ENCODE peak calls at places on chromosomes 12 and 14, in four cellular contexts. One of them, this sample, is unnamed. For H3K27me3, the result is how much of the 10 kb centered on the place peaks cover.

GRCh38 chr12:26358651-26359050 is 163.3 kb downstream of the SSPN start:
- DNase-seq in AG04450: no peak
- DNase-seq in tibial artery: no peak
- DNase-seq in left ventricle myocardium inferior: no peak
- DNase-seq in this sample: no peak

GRCh38 chr14:64506751-64507150 is 2.2 kb downstream of the ZBTB1 start:
- DNase-seq in left ventricle myocardium inferior: no peak
- DNase-seq in tibial artery: no peak
- DNase-seq in AG04450: no peak
- DNase-seq in this sample: no peak

GRCh38 chr12:49959570-49960473 is 1.9 kb upstream of the AQP5 start:
- DNase-seq in AG04450: no peak
- DNase-seq in tibial artery: no peak
- DNase-seq in left ventricle myocardium inferior: no peak
- DNase-seq in this sample: no peak

GRCh38 chr12:8501720-8502119 is 11.6 kb upstream of the CLEC4D start:
- DNase-seq in AG04450: no peak
- DNase-seq in left ventricle myocardium inferior: no peak
- DNase-seq in tibial artery: no peak
- DNase-seq in this sample: no peak

GRCh38 chr12:1830981-1831930 is 10.9 kb downstream of the LRTM2 start:
- DNase-seq in tibial artery: no peak
- DNase-seq in AG04450: peak
- DNase-seq in left ventricle myocardium inferior: peak
- DNase-seq in this sample: no peak

GRCh38 chr12:125222876-125223275 is 157.6 kb downstream of the AACS start:
- DNase-seq in tibial artery: no peak
- DNase-seq in left ventricle myocardium inferior: no peak
- DNase-seq in AG04450: no peak
- DNase-seq in this sample: no peak

GRCh38 chr12:84950971-84951546 is 38.5 kb upstream of the SLC6A15 start:
- DNase-seq in left ventricle myocardium inferior: no peak
- DNase-seq in tibial artery: no peak
- DNase-seq in AG04450: no peak
- DNase-seq in this sample: no peak

GRCh38 chr14:100578552-100578951 is 8.7 kb downstream of the BEGAIN start:
- DNase-seq in left ventricle myocardium inferior: no peak
- DNase-seq in AG04450: no peak
- DNase-seq in tibial artery: no peak
- DNase-seq in this sample: no peak

GRCh38 chr12:93819048-93819491 is 141.9 kb downstream of the CRADD start:
- DNase-seq in tibial artery: peak
- DNase-seq in left ventricle myocardium inferior: peak
- DNase-seq in AG04450: peak
- DNase-seq in this sample: no peak

DNA sequence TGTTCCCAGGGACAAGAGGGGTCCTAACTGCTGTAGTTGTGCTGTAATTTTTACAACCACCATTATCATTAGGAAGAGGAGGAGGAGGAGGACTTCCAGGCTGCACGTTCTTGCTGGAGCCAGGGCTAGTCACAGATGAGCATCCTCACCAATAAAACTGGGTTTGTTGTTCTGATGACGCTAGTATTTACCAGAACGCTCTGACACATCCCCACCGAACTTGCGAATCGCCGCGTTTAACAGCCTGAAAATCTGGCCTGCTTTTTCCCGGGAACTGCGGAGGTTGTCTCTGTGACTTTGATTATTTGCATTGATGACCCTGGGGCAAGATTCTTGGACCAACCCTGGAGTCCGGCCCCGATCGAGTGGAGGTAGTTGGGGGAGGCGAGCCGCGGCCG is 10.2 kb downstream of the TBX5 start:
- DNase-seq in left ventricle myocardium inferior: no peak
- DNase-seq in tibial artery: no peak
- DNase-seq in AG04450: no peak
- DNase-seq in this sample: no peak
- H3K27me3 ChIP-seq in left ventricle myocardium inferior: half or more
- H3K27me3 ChIP-seq in tibial artery: half or more
- H3K27me3 ChIP-seq in AG04450: under half
- H3K27me3 ChIP-seq in this sample: under half

DNA sequence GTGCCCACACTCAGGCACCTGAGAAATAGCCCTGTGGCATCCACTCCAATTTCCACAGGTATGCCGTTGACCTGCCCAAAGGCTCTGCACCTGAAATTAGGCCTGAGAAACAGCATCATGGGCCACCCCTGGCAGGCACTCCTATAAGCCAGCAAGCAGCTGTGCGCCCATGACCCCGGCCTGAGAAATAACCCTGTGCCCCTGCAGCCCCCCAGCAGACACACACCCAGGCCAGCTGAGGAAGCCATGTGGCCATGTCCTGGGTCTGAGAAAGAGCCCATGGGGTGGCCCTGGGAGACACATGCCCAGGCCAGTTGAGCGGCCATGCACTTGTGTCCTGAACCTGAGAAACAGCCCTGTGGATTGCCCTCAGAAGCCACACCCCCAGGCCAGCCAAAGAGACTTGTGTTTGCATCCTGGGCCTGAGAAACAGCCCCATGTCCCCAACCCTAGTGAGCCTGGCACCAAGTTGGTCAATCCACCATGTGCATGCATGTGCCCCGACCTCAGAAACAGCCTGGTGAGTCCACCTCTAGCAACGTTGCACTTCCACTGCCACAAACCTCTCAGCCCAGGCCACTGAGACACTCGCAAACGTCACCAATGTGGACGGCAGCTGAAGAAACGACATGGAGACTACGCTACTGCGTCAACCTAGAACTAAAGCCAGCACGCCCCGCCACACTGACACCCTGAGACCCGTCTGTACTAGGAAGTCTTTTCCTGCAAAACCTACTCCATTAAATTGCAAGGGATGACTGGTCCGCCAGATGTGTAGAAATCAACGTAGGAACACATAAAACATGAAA is 411.9 kb downstream of the TMEM121 start:
- DNase-seq in left ventricle myocardium inferior: no peak
- DNase-seq in AG04450: no peak
- DNase-seq in tibial artery: no peak
- DNase-seq in this sample: no peak
- H3K27me3 ChIP-seq in left ventricle myocardium inferior: under half
- H3K27me3 ChIP-seq in AG04450: under half
- H3K27me3 ChIP-seq in tibial artery: under half
- H3K27me3 ChIP-seq in this sample: under half

DNA sequence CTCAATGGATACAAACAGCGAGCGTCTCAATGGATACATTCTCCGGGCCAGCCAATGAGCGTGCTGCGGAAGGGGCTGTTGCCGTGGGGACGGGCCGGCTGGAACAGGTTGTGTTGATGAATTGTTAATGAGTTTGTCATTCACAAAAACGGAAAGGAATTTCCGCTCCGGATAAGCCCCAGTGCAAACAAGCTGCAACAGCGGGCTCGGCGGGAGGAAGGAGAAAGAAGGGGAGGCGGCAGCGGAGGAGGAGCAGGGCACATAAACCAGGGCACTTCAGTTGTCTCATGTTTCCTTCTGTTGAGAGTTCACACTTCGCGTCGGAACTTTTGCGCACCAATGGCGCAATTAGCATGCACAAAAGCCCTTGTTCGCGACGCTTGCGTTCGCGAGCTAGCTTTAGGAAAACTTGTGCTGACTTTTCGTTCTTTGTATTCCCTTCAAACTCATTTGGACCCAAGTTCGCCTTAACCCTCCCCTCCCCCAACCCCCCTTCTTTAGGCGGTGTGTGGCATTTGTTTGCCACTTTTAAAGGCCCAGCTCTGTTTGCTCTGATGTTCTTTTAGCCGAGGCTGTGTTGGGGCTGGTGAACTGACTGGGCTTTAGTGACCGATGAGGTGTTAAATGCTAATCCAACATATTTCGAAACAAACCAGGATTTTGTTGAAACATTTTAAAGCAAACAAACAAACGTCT is at the start of gene DUSP6:
- DNase-seq in AG04450: peak
- DNase-seq in left ventricle myocardium inferior: peak
- DNase-seq in tibial artery: peak
- DNase-seq in this sample: peak
- H3K27me3 ChIP-seq in AG04450: under half
- H3K27me3 ChIP-seq in left ventricle myocardium inferior: under half
- H3K27me3 ChIP-seq in tibial artery: under half
- H3K27me3 ChIP-seq in this sample: under half

GRCh38 chr12:130263025-130263424 is 74.7 kb upstream of the PIWIL1 start:
- DNase-seq in AG04450: no peak
- DNase-seq in left ventricle myocardium inferior: no peak
- DNase-seq in tibial artery: no peak
- DNase-seq in this sample: no peak
- H3K27me3 ChIP-seq in AG04450: under half
- H3K27me3 ChIP-seq in left ventricle myocardium inferior: under half
- H3K27me3 ChIP-seq in tibial artery: under half
- H3K27me3 ChIP-seq in this sample: under half

DNA sequence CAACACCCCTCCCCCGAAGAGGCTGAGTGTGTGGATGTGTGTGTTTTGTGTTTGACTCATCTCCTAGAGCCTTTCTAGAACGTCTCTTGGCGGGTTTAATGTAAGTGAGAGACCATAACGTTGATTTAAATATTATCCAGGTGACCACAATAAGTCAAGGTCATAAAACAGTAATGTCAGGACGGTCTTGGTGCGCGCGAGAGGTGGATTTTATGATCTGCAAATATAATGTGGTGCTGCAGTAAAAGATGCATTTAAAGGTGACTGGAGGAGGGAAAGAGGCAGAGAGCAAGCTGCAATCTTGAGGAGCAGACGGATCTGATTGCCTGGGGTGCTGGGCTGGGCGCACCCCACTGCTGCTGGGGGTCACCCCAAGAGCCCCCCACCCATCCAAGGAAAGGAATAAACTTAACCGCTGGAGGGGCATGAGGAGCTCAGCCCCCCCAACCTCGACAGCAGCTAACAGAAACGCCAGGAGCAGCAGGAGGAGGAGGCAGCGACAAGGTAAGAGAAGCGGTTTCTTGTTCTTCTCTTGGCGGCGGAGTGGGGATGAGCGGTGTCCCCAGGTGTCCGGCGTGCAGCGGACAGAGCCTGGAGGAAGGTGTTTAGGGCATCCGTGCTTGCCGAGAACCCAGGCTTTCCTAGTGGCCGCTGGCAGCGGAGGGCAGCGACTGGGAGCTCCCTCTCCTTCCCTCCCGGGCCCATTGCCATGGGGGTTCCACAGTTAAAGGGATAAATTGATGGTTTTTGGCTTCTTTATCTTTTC is 5.5 kb downstream of the HOXC10 start:
- DNase-seq in left ventricle myocardium inferior: no peak
- DNase-seq in AG04450: no peak
- DNase-seq in tibial artery: no peak
- DNase-seq in this sample: no peak
- H3K27me3 ChIP-seq in left ventricle myocardium inferior: half or more
- H3K27me3 ChIP-seq in AG04450: half or more
- H3K27me3 ChIP-seq in tibial artery: under half
- H3K27me3 ChIP-seq in this sample: half or more

GRCh38 chr12:113642216-113642615 is 170.5 kb upstream of the LHX5 start:
- DNase-seq in left ventricle myocardium inferior: no peak
- DNase-seq in AG04450: no peak
- DNase-seq in tibial artery: no peak
- DNase-seq in this sample: no peak

GRCh38 chr12:113642672-113643071 is 171.0 kb upstream of the LHX5 start:
- DNase-seq in AG04450: no peak
- DNase-seq in left ventricle myocardium inferior: no peak
- DNase-seq in tibial artery: no peak
- DNase-seq in this sample: no peak

GRCh38 chr12:113643575-113643974 is 171.9 kb upstream of the LHX5 start:
- DNase-seq in tibial artery: no peak
- DNase-seq in AG04450: no peak
- DNase-seq in left ventricle myocardium inferior: no peak
- DNase-seq in this sample: no peak

GRCh38 chr12:113647048-113647447 is 175.4 kb upstream of the LHX5 start:
- DNase-seq in tibial artery: no peak
- DNase-seq in left ventricle myocardium inferior: no peak
- DNase-seq in AG04450: no peak
- DNase-seq in this sample: no peak

GRCh38 chr12:113645183-113645582 is 173.5 kb upstream of the LHX5 start:
- DNase-seq in left ventricle myocardium inferior: no peak
- DNase-seq in tibial artery: no peak
- DNase-seq in AG04450: no peak
- DNase-seq in this sample: no peak
- H3K27me3 ChIP-seq in left ventricle myocardium inferior: half or more
- H3K27me3 ChIP-seq in tibial artery: under half
- H3K27me3 ChIP-seq in AG04450: under half
- H3K27me3 ChIP-seq in this sample: under half

GRCh38 chr12:15782667-15783066 is 6.5 kb downstream of the EPS8 start:
- DNase-seq in AG04450: no peak
- DNase-seq in tibial artery: no peak
- DNase-seq in left ventricle myocardium inferior: no peak
- DNase-seq in this sample: no peak
- H3K27me3 ChIP-seq in AG04450: under half
- H3K27me3 ChIP-seq in tibial artery: under half
- H3K27me3 ChIP-seq in left ventricle myocardium inferior: under half
- H3K27me3 ChIP-seq in this sample: under half

GRCh38 chr12:52779914-52780313 is 2.8 kb upstream of the KRT76 start:
- DNase-seq in AG04450: no peak
- DNase-seq in left ventricle myocardium inferior: no peak
- DNase-seq in tibial artery: no peak
- DNase-seq in this sample: no peak
- H3K27me3 ChIP-seq in AG04450: under half
- H3K27me3 ChIP-seq in left ventricle myocardium inferior: half or more
- H3K27me3 ChIP-seq in tibial artery: under half
- H3K27me3 ChIP-seq in this sample: under half

GRCh38 chr14:36664322-36665193 is 2.9 kb downstream of the PAX9 start:
- DNase-seq in AG04450: no peak
- DNase-seq in tibial artery: no peak
- DNase-seq in left ventricle myocardium inferior: no peak
- DNase-seq in this sample: no peak

GRCh38 chr14:36663404-36664321 is 2.0 kb downstream of the PAX9 start:
- DNase-seq in left ventricle myocardium inferior: no peak
- DNase-seq in tibial artery: no peak
- DNase-seq in AG04450: no peak
- DNase-seq in this sample: no peak

GRCh38 chr14:36666416-36667206 is 5.0 kb downstream of the PAX9 start:
- DNase-seq in AG04450: no peak
- DNase-seq in left ventricle myocardium inferior: no peak
- DNase-seq in tibial artery: no peak
- DNase-seq in this sample: no peak

GRCh38 chr14:36667679-36668078 is 6.0 kb downstream of the PAX9 start:
- DNase-seq in left ventricle myocardium inferior: no peak
- DNase-seq in tibial artery: no peak
- DNase-seq in AG04450: no peak
- DNase-seq in this sample: no peak

GRCh38 chr14:36665887-36666415 is 4.3 kb downstream of the PAX9 start:
- DNase-seq in left ventricle myocardium inferior: no peak
- DNase-seq in AG04450: no peak
- DNase-seq in tibial artery: no peak
- DNase-seq in this sample: no peak
- H3K27me3 ChIP-seq in left ventricle myocardium inferior: half or more
- H3K27me3 ChIP-seq in AG04450: half or more
- H3K27me3 ChIP-seq in tibial artery: half or more
- H3K27me3 ChIP-seq in this sample: under half